ENCODE peak calls at places on chromosome 3, in ten cellular contexts. S is AG09309, L is putamen, R is GF-D8, E is cardiac muscle cell, Y is fibroblast of lung, P is T-helper 9 cell, I is Caco-2, B is choroid plexus epithelial cell, Q is IMR-90. U is an unnamed sample.

GRCh38 chr3:59391131-59391530 is 341.3 kb upstream of the CFAP20DC start:
- DNase-seq in S (no peak), L (no peak), R (no peak), E (no peak), Y (no peak), P (no peak), I (no peak), B (no peak), Q (no peak), U (no peak)

GRCh38 chr3:64218746-64219145 is 6.5 kb downstream of the PRICKLE2 start:
- DNase-seq in S (no peak), L (no peak), R (no peak), E (no peak), Y (no peak), P (no peak), I (no peak), B (no peak), Q (no peak), U (no peak)

GRCh38 chr3:134328846-134329245 is 45.4 kb downstream of the AMOTL2 start:
- DNase-seq in S (no peak), L (no peak), R (no peak), E (no peak), Y (no peak), P (no peak), I (no peak), B (no peak), Q (no peak), U (no peak)

GRCh38 chr3:58531956-58532355 is 5.0 kb downstream of the ACOX2 start:
- DNase-seq in S (no peak), L (no peak), R (no peak), E (no peak), Y (no peak), P (no peak), I (no peak), B (no peak), Q (no peak), U (no peak)

GRCh38 chr3:55486101-55486856 is 827 bp downstream of the WNT5A start:
- DNase-seq in S (no peak), L (no peak), R (no peak), E (peak; percentile 76), Y (peak; percentile 83), P (no peak), I (peak; percentile 18), B (peak; percentile 86), Q (peak; percentile 79), U (peak; percentile 39)

GRCh38 chr3:188584162-188584529 is 430.2 kb downstream of the LPP start:
- DNase-seq in S (peak; percentile 32), L (peak; percentile 75), R (no peak), E (peak; percentile 90), Y (peak; percentile 77), P (no peak), I (peak; percentile 9), B (peak; percentile 81), Q (peak; percentile 80), U (no peak)

GRCh38 chr3:145015243-145015642 is 1043.6 kb downstream of the DIPK2A start:
- DNase-seq in S (peak; percentile 32), L (no peak), R (no peak), E (peak; percentile 60), Y (peak; percentile 86), P (no peak), I (no peak), B (peak; percentile 93), Q (peak; percentile 41), U (no peak)

GRCh38 chr3:14461748-14462324 is 59.4 kb downstream of the SLC6A6 start:
- DNase-seq in S (no peak), L (peak; percentile 47), R (no peak), E (peak; percentile 82), Y (peak; percentile 81), P (peak; percentile 35), I (peak; percentile 78), B (peak; percentile 85), Q (peak; percentile 73), U (peak; percentile 58)

U was measured in pons.